ENCODE peak calls at places on chromosomes 12 and 14, in eight cellular contexts. One of them, this sample, is unnamed.
A peak's percentile ranks its signal among the peaks of the same experiment; 100 is the strongest.

GRCh38 chr14:91606851-91607250 is 96.7 kb upstream of the PPP4R3A start:
- DNase-seq in HuH-7: no peak
- DNase-seq in iPS DF 19.7: no peak
- DNase-seq in NCI-H69: no peak
- DNase-seq in Peyer's patch: no peak
- DNase-seq in effector memory CD8-positive, alpha-beta T cell: no peak
- DNase-seq in iPS DF 6.9: no peak
- DNase-seq in A172: no peak
- DNase-seq in this sample: no peak

GRCh38 chr14:68945585-68946289 is 33.4 kb downstream of the ACTN1 start:
- DNase-seq in HuH-7: no peak
- DNase-seq in iPS DF 6.9: no peak
- DNase-seq in iPS DF 19.7: no peak
- DNase-seq in effector memory CD8-positive, alpha-beta T cell: no peak
- DNase-seq in Peyer's patch: peak; percentile 75
- DNase-seq in NCI-H69: peak; percentile 60
- DNase-seq in A172: no peak
- DNase-seq in this sample: peak; percentile 26

GRCh38 chr12:48640428-48640827 is 41.6 kb downstream of the KANSL2 start:
- DNase-seq in NCI-H69: no peak
- DNase-seq in HuH-7: no peak
- DNase-seq in Peyer's patch: no peak
- DNase-seq in iPS DF 6.9: no peak
- DNase-seq in effector memory CD8-positive, alpha-beta T cell: no peak
- DNase-seq in iPS DF 19.7: no peak
- DNase-seq in A172: no peak
- DNase-seq in this sample: no peak

GRCh38 chr12:29066061-29066588 is 83.0 kb upstream of the FAR2 start:
- DNase-seq in iPS DF 6.9: no peak
- DNase-seq in iPS DF 19.7: no peak
- DNase-seq in HuH-7: no peak
- DNase-seq in A172: peak; percentile 27
- DNase-seq in effector memory CD8-positive, alpha-beta T cell: no peak
- DNase-seq in Peyer's patch: no peak
- DNase-seq in NCI-H69: no peak
- DNase-seq in this sample: peak; percentile 25

GRCh38 chr12:47602330-47602729 is 103.5 kb downstream of the RPAP3 start:
- DNase-seq in iPS DF 6.9: no peak
- DNase-seq in HuH-7: no peak
- DNase-seq in iPS DF 19.7: no peak
- DNase-seq in NCI-H69: no peak
- DNase-seq in effector memory CD8-positive, alpha-beta T cell: no peak
- DNase-seq in Peyer's patch: no peak
- DNase-seq in A172: no peak
- DNase-seq in this sample: no peak

GRCh38 chr14:101049511-101049910 is 146.0 kb upstream of the RTL1 start:
- DNase-seq in HuH-7: no peak
- DNase-seq in A172: no peak
- DNase-seq in effector memory CD8-positive, alpha-beta T cell: no peak
- DNase-seq in NCI-H69: no peak
- DNase-seq in iPS DF 19.7: no peak
- DNase-seq in Peyer's patch: no peak
- DNase-seq in iPS DF 6.9: no peak
- DNase-seq in this sample: no peak

GRCh38 chr14:73878436-73878835 is 8.2 kb upstream of the ZNF410 start:
- DNase-seq in HuH-7: no peak
- DNase-seq in Peyer's patch: no peak
- DNase-seq in iPS DF 19.7: no peak
- DNase-seq in effector memory CD8-positive, alpha-beta T cell: no peak
- DNase-seq in A172: peak; percentile 28
- DNase-seq in NCI-H69: no peak
- DNase-seq in iPS DF 6.9: no peak
- DNase-seq in this sample: no peak

GRCh38 chr14:32217301-32217700 is 14.2 kb upstream of the RNU6-8 start:
- DNase-seq in NCI-H69: peak; percentile 90
- DNase-seq in A172: no peak
- DNase-seq in Peyer's patch: no peak
- DNase-seq in iPS DF 6.9: no peak
- DNase-seq in effector memory CD8-positive, alpha-beta T cell: no peak
- DNase-seq in iPS DF 19.7: no peak
- DNase-seq in HuH-7: no peak
- DNase-seq in this sample: no peak

GRCh38 chr12:110498984-110499706 is 2.8 kb downstream of the VPS29 start:
- DNase-seq in HuH-7: no peak
- DNase-seq in iPS DF 6.9: no peak
- DNase-seq in NCI-H69: no peak
- DNase-seq in Peyer's patch: no peak
- DNase-seq in iPS DF 19.7: no peak
- DNase-seq in effector memory CD8-positive, alpha-beta T cell: no peak
- DNase-seq in A172: peak; percentile 31
- DNase-seq in this sample: no peak

GRCh38 chr12:55712154-55712553 is 3.7 kb upstream of the BLOC1S1 start:
- DNase-seq in iPS DF 6.9: no peak
- DNase-seq in effector memory CD8-positive, alpha-beta T cell: no peak
- DNase-seq in iPS DF 19.7: no peak
- DNase-seq in HuH-7: no peak
- DNase-seq in A172: no peak
- DNase-seq in Peyer's patch: no peak
- DNase-seq in NCI-H69: no peak
- DNase-seq in this sample: no peak

GRCh38 chr12:29667011-29667410 is 116.7 kb downstream of the TMTC1 start:
- DNase-seq in iPS DF 19.7: no peak
- DNase-seq in Peyer's patch: no peak
- DNase-seq in A172: no peak
- DNase-seq in HuH-7: no peak
- DNase-seq in NCI-H69: no peak
- DNase-seq in iPS DF 6.9: no peak
- DNase-seq in effector memory CD8-positive, alpha-beta T cell: no peak
- DNase-seq in this sample: no peak

GRCh38 chr14:91731018-91731417 is 868 bp downstream of the CATSPERB start:
- DNase-seq in A172: no peak
- DNase-seq in effector memory CD8-positive, alpha-beta T cell: no peak
- DNase-seq in NCI-H69: no peak
- DNase-seq in iPS DF 6.9: no peak
- DNase-seq in Peyer's patch: no peak
- DNase-seq in HuH-7: no peak
- DNase-seq in iPS DF 19.7: no peak
- DNase-seq in this sample: no peak

GRCh38 chr14:36655963-36656768 is 5.5 kb upstream of the PAX9 start:
- DNase-seq in NCI-H69: peak; percentile 86
- DNase-seq in HuH-7: peak; percentile 30
- DNase-seq in Peyer's patch: peak; percentile 53
- DNase-seq in A172: no peak
- DNase-seq in effector memory CD8-positive, alpha-beta T cell: no peak
- DNase-seq in iPS DF 6.9: no peak
- DNase-seq in iPS DF 19.7: no peak
- DNase-seq in this sample: no peak

GRCh38 chr12:12527820-12528296 is 34.8 kb downstream of the DUSP16 start:
- DNase-seq in iPS DF 6.9: no peak
- DNase-seq in NCI-H69: no peak
- DNase-seq in Peyer's patch: no peak
- DNase-seq in effector memory CD8-positive, alpha-beta T cell: no peak
- DNase-seq in HuH-7: no peak
- DNase-seq in A172: no peak
- DNase-seq in iPS DF 19.7: no peak
- DNase-seq in this sample: no peak

GRCh38 chr12:116015525-116015924 is 262.0 kb downstream of the MED13L start:
- DNase-seq in iPS DF 6.9: no peak
- DNase-seq in A172: peak; percentile 22
- DNase-seq in effector memory CD8-positive, alpha-beta T cell: no peak
- DNase-seq in HuH-7: peak; percentile 6
- DNase-seq in iPS DF 19.7: no peak
- DNase-seq in Peyer's patch: no peak
- DNase-seq in NCI-H69: peak; percentile 74
- DNase-seq in this sample: no peak

GRCh38 chr14:40870252-40870651 is 736.4 kb upstream of the LRFN5 start:
- DNase-seq in Peyer's patch: no peak
- DNase-seq in NCI-H69: peak; percentile 20
- DNase-seq in HuH-7: no peak
- DNase-seq in effector memory CD8-positive, alpha-beta T cell: no peak
- DNase-seq in iPS DF 6.9: no peak
- DNase-seq in A172: peak; percentile 5
- DNase-seq in iPS DF 19.7: no peak
- DNase-seq in this sample: no peak

GRCh38 chr12:126354633-126355032 is 1289.4 kb downstream of the AACS start:
- DNase-seq in effector memory CD8-positive, alpha-beta T cell: no peak
- DNase-seq in NCI-H69: no peak
- DNase-seq in iPS DF 6.9: no peak
- DNase-seq in HuH-7: no peak
- DNase-seq in Peyer's patch: no peak
- DNase-seq in A172: no peak
- DNase-seq in iPS DF 19.7: no peak
- DNase-seq in this sample: no peak

GRCh38 chr12:130301577-130301976 is 36.1 kb upstream of the PIWIL1 start:
- DNase-seq in Peyer's patch: no peak
- DNase-seq in effector memory CD8-positive, alpha-beta T cell: no peak
- DNase-seq in A172: no peak
- DNase-seq in iPS DF 6.9: no peak
- DNase-seq in HuH-7: no peak
- DNase-seq in iPS DF 19.7: no peak
- DNase-seq in NCI-H69: no peak
- DNase-seq in this sample: no peak

GRCh38 chr12:27645671-27646070 is 50.6 kb upstream of the REP15 start:
- DNase-seq in A172: no peak
- DNase-seq in Peyer's patch: no peak
- DNase-seq in HuH-7: no peak
- DNase-seq in iPS DF 6.9: no peak
- DNase-seq in iPS DF 19.7: no peak
- DNase-seq in NCI-H69: peak; percentile 8
- DNase-seq in effector memory CD8-positive, alpha-beta T cell: no peak
- DNase-seq in this sample: peak; percentile 30